ENCODE peak calls at places on chromosomes 12 and 14, in five cellular contexts. X, O, Q, V and B are unnamed samples.

GRCh38 chr14:24096545-24097181 is 2.6 kb downstream of the PCK2 start:
- DNase-seq in X (no peak), O (no peak), Q (no peak), V (no peak), B (no peak)

GRCh38 chr12:103677341-103677740 is 90.3 kb downstream of the STAB2 start:
- DNase-seq in X (peak; percentile 37), O (peak; percentile 37), Q (no peak), V (peak; percentile 51), B (no peak)

GRCh38 chr12:77407951-77408350 is 342.6 kb upstream of the E2F7 start:
- DNase-seq in X (no peak), O (no peak), Q (no peak), V (no peak), B (no peak)

GRCh38 chr12:57473886-57474285 is 5.8 kb downstream of the ARHGAP9 start:
- DNase-seq in X (no peak), O (no peak), Q (no peak), V (no peak), B (no peak)

GRCh38 chr14:36516719-36517241 is 3.3 kb downstream of the NKX2-1 start:
- DNase-seq in X (no peak), O (no peak), Q (no peak), V (no peak), B (no peak)

GRCh38 chr12:12338528-12339168 is 11.4 kb downstream of the MANSC1 start:
- DNase-seq in X (peak; percentile 67), O (no peak), Q (no peak), V (no peak), B (no peak)

GRCh38 chr12:106106892-106107291 is 31.9 kb downstream of the NUAK1 start:
- DNase-seq in X (peak; percentile 87), O (peak; percentile 60), Q (no peak), V (no peak), B (no peak)

GRCh38 chr12:66398931-66399625 is 96.8 kb downstream of the HELB start:
- DNase-seq in X (peak; percentile 30), O (no peak), Q (no peak), V (no peak), B (no peak)

GRCh38 chr12:98998697-98999299 is 353.7 kb downstream of the APAF1 start:
- DNase-seq in X (peak; percentile 79), O (peak; percentile 71), Q (peak; percentile 40), V (no peak), B (no peak)

GRCh38 chr12:2137707-2138106 is 84.9 kb downstream of the CACNA1C start:
- DNase-seq in X (no peak), O (no peak), Q (no peak), V (no peak), B (no peak)

GRCh38 chr12:123267335-123267920 is 4.2 kb downstream of the CDK2AP1 start:
- DNase-seq in X (no peak), O (no peak), Q (no peak), V (no peak), B (no peak)

GRCh38 chr12:104769207-104769606 is 188.9 kb downstream of the SLC41A2 start:
- DNase-seq in X (no peak), O (peak; percentile 54), Q (no peak), V (no peak), B (no peak)

GRCh38 chr12:73632191-73632590 is 905.4 kb upstream of the ATXN7L3B start:
- DNase-seq in X (no peak), O (no peak), Q (no peak), V (no peak), B (no peak)

GRCh38 chr12:48071808-48072207 is 34.1 kb downstream of the SENP1 start:
- DNase-seq in X (no peak), O (no peak), Q (no peak), V (no peak), B (no peak)

GRCh38 chr14:49621114-49621881 is 699 bp downstream of the MGAT2 start:
- DNase-seq in X (peak; percentile 43), O (peak; percentile 76), Q (no peak), V (peak; percentile 64), B (no peak)

GRCh38 chr14:101623685-101624444 is 62.6 kb downstream of the DIO3 start:
- DNase-seq in X (no peak), O (peak; percentile 40), Q (no peak), V (no peak), B (no peak)

GRCh38 chr14:30580616-30581282 is 21.8 kb downstream of the G2E3 start:
- DNase-seq in X (no peak), O (no peak), Q (no peak), V (no peak), B (no peak)

GRCh38 chr14:32560213-32560857 is 231.2 kb downstream of the AKAP6 start:
- DNase-seq in X (peak; percentile 84), O (peak; percentile 88), Q (peak; percentile 43), V (peak; percentile 63), B (peak; percentile 81)

GRCh38 chr12:18261906-18262305 is 588 bp downstream of the PIK3C2G start:
- DNase-seq in X (no peak), O (peak; percentile 11), Q (no peak), V (no peak), B (no peak)

GRCh38 chr12:56839489-56840442 is 76.6 kb downstream of the HSD17B6 start:
- DNase-seq in X (peak; percentile 60), O (peak; percentile 87), Q (peak; percentile 65), V (peak; percentile 83), B (no peak)

GRCh38 chr14:91113829-91114078 is at the start of gene DGLUCY:
- DNase-seq in X (no peak), O (no peak), Q (no peak), V (no peak), B (no peak)

GRCh38 chr12:15208871-15209656 is 12.2 kb downstream of the RERG start:
- DNase-seq in X (no peak), O (no peak), Q (no peak), V (no peak), B (no peak)

GRCh38 chr12:110661337-110661972 is 27.5 kb downstream of the HVCN1 start:
- DNase-seq in X (no peak), O (no peak), Q (no peak), V (no peak), B (no peak)

GRCh38 chr12:126337556-126337955 is 1272.3 kb downstream of the AACS start:
- DNase-seq in X (peak; percentile 53), O (no peak), Q (no peak), V (no peak), B (no peak)

GRCh38 chr12:48986720-48987291 is 8.7 kb downstream of the WNT1 start:
- DNase-seq in X (no peak), O (peak; percentile 4), Q (no peak), V (no peak), B (no peak)

GRCh38 chr14:102510616-102511520 is 1.3 kb upstream of the ANKRD9 start:
- DNase-seq in X (peak; percentile 42), O (peak; percentile 94), Q (peak; percentile 73), V (peak; percentile 98), B (no peak)

GRCh38 chr14:68794130-68794855 is 1.4 kb upstream of the ZFP36L1 start:
- DNase-seq in X (peak; percentile 71), O (peak; percentile 84), Q (no peak), V (no peak), B (no peak)

GRCh38 chr14:100734031-100734990 is 7.6 kb downstream of the DLK1 start:
- DNase-seq in X (no peak), O (no peak), Q (no peak), V (peak; percentile 10), B (no peak)

GRCh38 chr12:1435044-1435443 is 159.3 kb downstream of the FBXL14 start:
- DNase-seq in X (no peak), O (no peak), Q (no peak), V (no peak), B (no peak)

GRCh38 chr12:53999596-54000104 is 311 bp upstream of the HOXC9 start:
- DNase-seq in X (no peak), O (peak; percentile 77), Q (peak; percentile 77), V (no peak), B (no peak)

GRCh38 chr12:99110866-99111265 is 465.8 kb downstream of the APAF1 start:
- DNase-seq in X (no peak), O (no peak), Q (no peak), V (no peak), B (no peak)

GRCh38 chr12:65561798-65562382 is 262.4 kb upstream of the HMGA2 start:
- DNase-seq in X (peak; percentile 79), O (no peak), Q (no peak), V (no peak), B (no peak)

GRCh38 chr14:55123101-55123500 is 6.0 kb upstream of the LGALS3 start:
- DNase-seq in X (peak; percentile 76), O (no peak), Q (no peak), V (no peak), B (no peak)

GRCh38 chr14:51677738-51678137 is 26.0 kb downstream of the FRMD6 start:
- DNase-seq in X (no peak), O (no peak), Q (no peak), V (no peak), B (no peak)
- H3K4me2 ChIP-seq in X (no peak overlapping the region), O (no peak overlapping the region), Q (no peak overlapping the region), V (no peak overlapping the region), B (no peak overlapping the region)

DNA sequence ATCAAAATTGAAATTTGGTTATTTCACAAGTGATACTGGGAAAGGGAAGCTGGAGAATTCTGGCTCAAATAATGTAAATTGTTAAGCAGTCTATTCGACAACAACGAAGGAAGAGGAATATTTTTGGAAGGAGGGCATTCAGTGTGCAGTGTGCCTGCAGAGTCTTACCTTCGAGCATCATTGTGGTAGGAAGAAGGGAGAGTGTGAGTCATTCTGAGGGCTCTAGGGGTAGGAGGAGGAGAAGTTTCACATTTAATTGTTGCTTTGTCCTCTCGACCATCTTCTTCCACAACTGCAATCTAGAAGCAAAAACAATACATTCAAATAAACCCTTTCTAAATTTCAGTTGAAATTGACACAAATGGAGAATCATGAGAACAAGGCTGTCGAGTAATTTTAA is 263.0 kb downstream of the ACSS3 start:
- DNase-seq in X (no peak), O (no peak), Q (no peak), V (no peak), B (no peak)
- TF ChIP-seq CTCF in X (no peak), O (no peak), Q (no peak), V (no peak), B (no peak)

DNA sequence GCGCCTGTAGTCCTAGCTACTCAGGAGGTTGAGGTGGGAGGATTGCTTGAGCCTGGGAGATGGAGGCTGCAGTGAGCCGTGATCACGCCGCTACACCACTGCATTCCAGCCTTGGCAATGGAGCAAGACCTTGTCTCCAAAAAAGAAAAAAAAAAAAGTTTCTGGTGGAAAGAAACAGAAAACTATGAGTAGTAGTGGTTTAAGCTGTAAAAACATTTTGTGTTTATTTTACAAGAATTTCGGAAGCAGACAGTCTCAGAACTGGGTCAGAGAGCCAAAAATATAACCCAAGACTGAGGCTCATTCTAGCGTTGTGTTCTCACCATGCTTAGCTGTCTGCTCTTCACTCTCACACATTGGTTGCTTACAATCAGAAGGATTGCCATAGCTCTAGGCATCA is 117.8 kb upstream of the RASSF8 start:
- DNase-seq in X (no peak), O (no peak), Q (no peak), V (no peak), B (no peak)
- H3K79me2 ChIP-seq in X (no peaks in the 10 kb centered on the region), O (no peaks in the 10 kb centered on the region), Q (no peaks in the 10 kb centered on the region), V (no peaks in the 10 kb centered on the region), B (no peaks in the 10 kb centered on the region)

GRCh38 chr12:113155060-113155459 is 5.5 kb downstream of the CFAP73 start:
- DNase-seq in X (no peak), O (no peak), Q (no peak), V (no peak), B (no peak)

GRCh38 chr12:113152835-113153814 is 3.6 kb downstream of the CFAP73 start:
- DNase-seq in X (peak; percentile 88), O (peak; percentile 87), Q (peak; percentile 75), V (peak; percentile 88), B (no peak)

GRCh38 chr12:113157218-113157859 is 7.8 kb downstream of the CFAP73 start:
- DNase-seq in X (no peak), O (no peak), Q (no peak), V (no peak), B (no peak)

GRCh38 chr12:113154351-113154973 is 4.9 kb downstream of the CFAP73 start:
- DNase-seq in X (no peak), O (peak; percentile 91), Q (no peak), V (peak; percentile 91), B (no peak)

GRCh38 chr12:113155641-113156040 is 6.1 kb downstream of the CFAP73 start:
- DNase-seq in X (no peak), O (no peak), Q (no peak), V (no peak), B (no peak)
- H3K4me2 ChIP-seq in X (no peak overlapping the region), O (no peak overlapping the region), Q (no peak overlapping the region), V (no peak overlapping the region), B (no peak overlapping the region)